ENCODE peak calls at places on chromosomes 7 and 10, in four cellular contexts. R is activated CD4-positive, alpha-beta T cell treated with anti-CD3 and anti-CD28 coated beads, Interleukin-2, amount 50 U/mL, for 24 hours; Q is cardiac fibroblast; J is NCI-H460. G is an unnamed sample.

GRCh38 chr7:155629171-155629570 is 15.3 kb upstream of the RBM33 start:
- DNase-seq in R (no peak), Q (no peak), J (no peak), G (no peak)

GRCh38 chr7:83832009-83832408 is 183.1 kb upstream of the SEMA3E start:
- DNase-seq in R (no peak), Q (no peak), J (no peak), G (no peak)

GRCh38 chr10:34908472-34908871 is 93.4 kb upstream of the PARD3 start:
- DNase-seq in R (no peak), Q (peak; percentile 47), J (no peak), G (peak; percentile 32)

GRCh38 chr7:16034353-16034752 is 347.9 kb upstream of the MEOX2 start:
- DNase-seq in R (no peak), Q (no peak), J (no peak), G (no peak)

GRCh38 chr7:148397985-148398384 is 192.6 kb upstream of the C7orf33 start:
- DNase-seq in R (no peak), Q (no peak), J (no peak), G (no peak)

GRCh38 chr7:74134117-74134539 is 40.0 kb upstream of the EIF4H start:
- DNase-seq in R (no peak), Q (peak; percentile 18), J (no peak), G (no peak)

GRCh38 chr10:87961314-87961713 is 97.9 kb downstream of the PTEN start:
- DNase-seq in R (no peak), Q (peak; percentile 49), J (no peak), G (peak; percentile 22)

GRCh38 chr10:110269641-110270318 is 34.9 kb downstream of the SMNDC1 start:
- DNase-seq in R (no peak), Q (peak; percentile 63), J (no peak), G (peak; percentile 3)

GRCh38 chr7:47227762-47228177 is 354.1 kb downstream of the TNS3 start:
- DNase-seq in R (no peak), Q (peak; percentile 47), J (no peak), G (peak; percentile 82)

GRCh38 chr10:96502561-96503267 is 11.0 kb downstream of the TLL2 start:
- DNase-seq in R (no peak), Q (no peak), J (no peak), G (no peak)

GRCh38 chr7:78037603-78038002 is 239.0 kb downstream of the PHTF2 start:
- DNase-seq in R (no peak), Q (no peak), J (no peak), G (no peak)

GRCh38 chr10:132898391-132899053 is 43.8 kb downstream of the CFAP46 start:
- DNase-seq in R (no peak), Q (no peak), J (no peak), G (no peak)

GRCh38 chr10:114779803-114780609 is 41.6 kb upstream of the FHIP2A start:
- DNase-seq in R (no peak), Q (peak; percentile 81), J (peak; percentile 77), G (peak; percentile 59)